ENCODE peak calls at places on chromosome 7, in nine cellular contexts. Z is T-cell; H is occipital lobe; M is CD8-positive, alpha-beta T cell; D is NCI-H1105 treated with DMSO at 0.1 percent for 48 hours; J is GM12865; T is C1 segment of cervical spinal cord; A is skeletal muscle cell; U is GM04503. I is an unnamed sample.

GRCh38 chr7:159128767-159129166 is 15.9 kb downstream of the VIPR2 start:
- DNase-seq in H (no peak), J (no peak), A (no peak), Z (no peak), D (no peak), M (no peak), U (no peak), T (no peak), I (peak)

GRCh38 chr7:50595538-50596102 is 30.4 kb upstream of the DDC start:
- DNase-seq in Z (no peak), D (peak), A (peak), M (no peak), T (no peak), H (no peak), J (peak), U (peak), I (peak)

GRCh38 chr7:43083091-43083490 is 29.4 kb upstream of the HECW1 start:
- DNase-seq in U (no peak), D (no peak), M (no peak), T (no peak), H (no peak), Z (no peak), J (no peak), A (no peak), I (no peak)

GRCh38 chr7:87784424-87784823 is 91.7 kb downstream of the SLC25A40 start:
- DNase-seq in H (no peak), A (no peak), D (no peak), Z (no peak), M (no peak), T (no peak), J (no peak), U (no peak), I (peak)

GRCh38 chr7:26061340-26062239 is 90.4 kb upstream of the NFE2L3 start:
- DNase-seq in Z (peak), D (peak), A (no peak), H (no peak), U (no peak), J (peak), T (no peak), M (peak), I (peak)

GRCh38 chr7:94509264-94509878 is at the start of gene CASD1:
- DNase-seq in A (no peak), J (peak), T (peak), U (no peak), Z (peak), M (peak), H (peak), D (peak), I (peak)

GRCh38 chr7:19958309-19958896 is 185.0 kb upstream of the TMEM196 start:
- DNase-seq in M (no peak), T (no peak), D (no peak), A (peak), H (no peak), Z (no peak), J (no peak), U (peak), I (no peak)

GRCh38 chr7:30470783-30471182 is 7.8 kb downstream of the NOD1 start:
- DNase-seq in J (no peak), M (no peak), U (peak), T (no peak), A (peak), D (peak), H (no peak), Z (no peak), I (no peak)